ENCODE peak calls at places on chromosomes 13 and 19, in seven cellular contexts. Q is sigmoid colon, T is GM10248, X is ovary, G is GM13977, I is epithelial cell of esophagus, S is neural progenitor cell. F is an unnamed sample.

GRCh38 chr19:45253396-45254027 is 2.4 kb downstream of the MARK4 start:
- DNase-seq in Q (no peak), T (no peak), X (no peak), G (no peak), I (peak), S (no peak), F (no peak)

GRCh38 chr13:30898721-30899188 is 7.3 kb upstream of the MEDAG start:
- DNase-seq in Q (no peak), T (no peak), X (no peak), G (no peak), I (peak), S (no peak), F (no peak)

GRCh38 chr19:47111081-47111589 is 2.4 kb downstream of the ZC3H4 start:
- DNase-seq in Q (peak), T (no peak), X (peak), G (no peak), I (no peak), S (peak), F (no peak)

GRCh38 chr13:95678967-95679366 is 2.0 kb downstream of the DNAJC3 start:
- DNase-seq in Q (no peak), T (no peak), X (no peak), G (no peak), I (no peak), S (no peak), F (no peak)

GRCh38 chr13:112756081-112756480 is 66.2 kb downstream of the ATP11A start:
- DNase-seq in Q (peak), T (no peak), X (no peak), G (no peak), I (no peak), S (no peak), F (no peak)

GRCh38 chr13:43229506-43229905 is 206.1 kb downstream of the DNAJC15 start:
- DNase-seq in Q (no peak), T (no peak), X (no peak), G (no peak), I (peak), S (no peak), F (no peak)

GRCh38 chr19:16951529-16951928 is 62.7 kb downstream of the F2RL3 start:
- DNase-seq in Q (no peak), T (peak), X (no peak), G (no peak), I (peak), S (no peak), F (no peak)

GRCh38 chr19:47992070-47992469 is at the start of gene BSPH1:
- DNase-seq in Q (no peak), T (no peak), X (no peak), G (no peak), I (no peak), S (no peak), F (no peak)

GRCh38 chr13:43057653-43058317 is 34.4 kb downstream of the DNAJC15 start:
- DNase-seq in Q (no peak), T (no peak), X (no peak), G (no peak), I (peak), S (peak), F (peak)

GRCh38 chr13:23621316-23621645 is 51.1 kb downstream of the TNFRSF19 start:
- DNase-seq in Q (no peak), T (no peak), X (no peak), G (no peak), I (peak), S (no peak), F (no peak)

GRCh38 chr19:368624-369020 is 24.0 kb upstream of the MIER2 start:
- DNase-seq in Q (no peak), T (no peak), X (no peak), G (no peak), I (no peak), S (no peak), F (no peak)

GRCh38 chr13:94433055-94433947 is 46.2 kb downstream of the DCT start:
- DNase-seq in Q (no peak), T (peak), X (no peak), G (peak), I (peak), S (peak), F (no peak)

GRCh38 chr13:106145997-106146864 is 389.2 kb downstream of the EFNB2 start:
- DNase-seq in Q (no peak), T (no peak), X (no peak), G (no peak), I (peak), S (no peak), F (no peak)

GRCh38 chr19:7006305-7006704 is 14.9 kb downstream of the MBD3L2B start:
- DNase-seq in Q (no peak), T (no peak), X (no peak), G (no peak), I (no peak), S (no peak), F (no peak)

GRCh38 chr19:40419066-40419612 is 6.0 kb upstream of the PRX start:
- DNase-seq in Q (no peak), T (no peak), X (no peak), G (no peak), I (no peak), S (no peak), F (no peak)

GRCh38 chr19:32373614-32374295 is 28.3 kb downstream of the ZNF507 start:
- DNase-seq in Q (no peak), T (no peak), X (no peak), G (no peak), I (peak), S (no peak), F (peak)

GRCh38 chr19:15464394-15465385 is at the start of gene RASAL3:
- DNase-seq in Q (no peak), T (peak), X (no peak), G (peak), I (no peak), S (no peak), F (no peak)

GRCh38 chr19:4581381-4582111 is 22.1 kb upstream of the SEMA6B start:
- DNase-seq in Q (no peak), T (no peak), X (no peak), G (peak), I (peak), S (peak), F (no peak)

GRCh38 chr13:99313473-99313872 is 6.3 kb upstream of the GPR183 start:
- DNase-seq in Q (no peak), T (no peak), X (no peak), G (no peak), I (no peak), S (peak), F (no peak)

GRCh38 chr19:16886305-16886880 is 2.4 kb upstream of the F2RL3 start:
- DNase-seq in Q (peak), T (no peak), X (peak), G (no peak), I (peak), S (no peak), F (no peak)

GRCh38 chr13:97468331-97468730 is 34.4 kb downstream of the RAP2A start:
- DNase-seq in Q (no peak), T (no peak), X (no peak), G (no peak), I (no peak), S (no peak), F (no peak)

GRCh38 chr13:52001120-52001731 is 10.0 kb downstream of the ATP7B start:
- DNase-seq in Q (no peak), T (peak), X (no peak), G (peak), I (peak), S (peak), F (peak)

GRCh38 chr19:23415561-23416191 is 20.4 kb upstream of the ZNF91 start:
- DNase-seq in Q (no peak), T (no peak), X (no peak), G (no peak), I (peak), S (peak), F (no peak)

GRCh38 chr13:20993661-20994440 is 67.5 kb downstream of the LATS2 start:
- DNase-seq in Q (no peak), T (no peak), X (no peak), G (no peak), I (peak), S (no peak), F (peak)

GRCh38 chr19:33794578-33795369 is 1.9 kb upstream of the KCTD15 start:
- DNase-seq in Q (no peak), T (no peak), X (peak), G (no peak), I (no peak), S (peak), F (no peak)

GRCh38 chr13:21583496-21583895 is 20.5 kb downstream of the MICU2 start:
- DNase-seq in Q (no peak), T (no peak), X (no peak), G (no peak), I (no peak), S (peak), F (peak)

GRCh38 chr19:20078696-20079095 is 896 bp downstream of the ZNF90 start:
- DNase-seq in Q (peak), T (peak), X (peak), G (no peak), I (peak), S (peak), F (no peak)

GRCh38 chr19:17996826-17997316 is 11.1 kb upstream of the ARRDC2 start:
- DNase-seq in Q (peak), T (peak), X (peak), G (peak), I (peak), S (peak), F (no peak)

GRCh38 chr19:16702123-16702522 is 17.5 kb upstream of the NWD1 start:
- DNase-seq in Q (peak), T (no peak), X (no peak), G (no peak), I (peak), S (no peak), F (no peak)

GRCh38 chr19:12838893-12839656 is 760 bp downstream of the MAST1 start:
- DNase-seq in Q (no peak), T (no peak), X (no peak), G (no peak), I (no peak), S (peak), F (no peak)

GRCh38 chr19:1133471-1133929 is 29.7 kb downstream of the GPX4 start:
- DNase-seq in Q (no peak), T (peak), X (peak), G (peak), I (peak), S (no peak), F (no peak)

GRCh38 chr13:59997976-59998375 is 165.8 kb downstream of the DIAPH3 start:
- DNase-seq in Q (no peak), T (no peak), X (no peak), G (no peak), I (no peak), S (no peak), F (no peak)

GRCh38 chr13:38730332-38730731 is 43.5 kb downstream of the FREM2 start:
- DNase-seq in Q (no peak), T (no peak), X (no peak), G (no peak), I (no peak), S (peak), F (no peak)

DNA sequence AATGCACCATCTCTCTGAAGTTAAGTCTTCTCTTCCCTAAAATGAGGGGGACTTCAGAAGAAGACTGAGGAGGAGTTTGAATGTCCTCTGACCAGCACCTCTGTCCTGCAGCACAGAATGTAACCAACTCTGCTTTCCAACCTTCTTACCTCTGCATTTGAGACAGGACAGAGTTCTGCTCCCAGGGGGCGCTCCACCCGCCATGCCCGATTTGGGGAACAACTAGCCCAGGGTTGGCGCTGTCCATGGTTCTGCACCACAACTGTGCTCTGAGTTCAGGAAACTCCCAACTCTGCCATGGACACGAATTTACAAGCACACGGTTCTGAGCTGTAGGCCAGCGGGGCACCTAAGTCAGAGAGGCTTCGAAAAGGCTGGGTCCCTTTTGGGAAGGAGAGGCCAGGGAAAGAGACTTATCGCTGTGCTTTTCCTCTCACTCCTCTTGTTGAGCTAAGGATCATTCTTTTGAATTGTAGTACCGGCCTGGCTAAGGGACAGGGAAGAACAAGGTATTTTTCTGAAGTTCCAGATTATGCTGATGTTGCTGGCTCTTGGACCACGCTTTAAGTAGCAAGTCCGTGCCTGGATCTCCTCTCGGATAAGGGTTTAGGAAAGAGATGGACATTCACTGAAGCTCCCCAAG is 22.2 kb downstream of the SIGLEC5 start:
- DNase-seq in Q (no peak), T (peak), X (peak), G (no peak), I (peak), S (peak), F (peak)
- TF ChIP-seq CTCF in Q (no peak), T (peak), X (peak), G (peak), I (peak), S (peak), F (peak)

GRCh38 chr19:50269653-50270052 is 59.5 kb downstream of the KCNC3 start:
- DNase-seq in Q (no peak), T (no peak), X (no peak), G (no peak), I (no peak), S (no peak), F (no peak)
- TF ChIP-seq CTCF in Q (no peak), T (no peak), X (no peak), G (no peak), I (no peak), S (no peak), F (no peak)

GRCh38 chr13:36480726-36481485 is 48.6 kb downstream of the CCNA1 start:
- DNase-seq in Q (no peak), T (no peak), X (no peak), G (no peak), I (no peak), S (no peak), F (no peak)

GRCh38 chr13:36476661-36477060 is 44.4 kb downstream of the CCNA1 start:
- DNase-seq in Q (no peak), T (no peak), X (no peak), G (no peak), I (no peak), S (no peak), F (no peak)

DNA sequence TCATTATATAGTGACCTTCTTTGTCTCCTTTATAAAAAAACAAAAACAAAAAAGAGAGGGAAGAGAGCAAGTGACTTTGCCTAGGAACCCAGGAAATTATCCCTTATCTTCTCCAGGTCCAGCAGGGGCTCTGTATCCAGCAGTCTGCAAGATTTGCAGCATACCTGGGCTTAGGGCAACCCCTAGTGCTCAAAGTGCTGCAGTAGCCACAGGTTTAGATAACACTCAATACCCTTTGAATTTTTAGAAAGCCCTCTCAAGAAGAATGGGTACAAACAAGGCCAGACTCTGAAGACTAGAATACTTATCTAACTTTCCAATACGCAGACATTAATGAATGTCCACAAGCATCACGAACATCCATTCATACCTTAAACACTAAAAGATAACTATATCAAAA is 43.2 kb downstream of the CCNA1 start:
- DNase-seq in Q (no peak), T (no peak), X (no peak), G (no peak), I (peak), S (peak), F (peak)
- TF ChIP-seq CTCF in Q (no peak), T (no peak), X (no peak), G (no peak), I (peak), S (peak), F (no peak)

GRCh38 chr13:102940770-102941169 is 94.9 kb downstream of the ERCC5 start:
- DNase-seq in Q (no peak), T (no peak), X (no peak), G (no peak), I (no peak), S (no peak), F (no peak)

GRCh38 chr13:102945324-102945815 is 99.5 kb downstream of the ERCC5 start:
- DNase-seq in Q (no peak), T (no peak), X (no peak), G (no peak), I (no peak), S (no peak), F (no peak)

GRCh38 chr13:102935896-102936321 is 90.1 kb downstream of the ERCC5 start:
- DNase-seq in Q (no peak), T (no peak), X (no peak), G (no peak), I (no peak), S (peak), F (no peak)

GRCh38 chr13:102944821-102945220 is 99.0 kb downstream of the ERCC5 start:
- DNase-seq in Q (no peak), T (no peak), X (no peak), G (no peak), I (no peak), S (no peak), F (no peak)

DNA sequence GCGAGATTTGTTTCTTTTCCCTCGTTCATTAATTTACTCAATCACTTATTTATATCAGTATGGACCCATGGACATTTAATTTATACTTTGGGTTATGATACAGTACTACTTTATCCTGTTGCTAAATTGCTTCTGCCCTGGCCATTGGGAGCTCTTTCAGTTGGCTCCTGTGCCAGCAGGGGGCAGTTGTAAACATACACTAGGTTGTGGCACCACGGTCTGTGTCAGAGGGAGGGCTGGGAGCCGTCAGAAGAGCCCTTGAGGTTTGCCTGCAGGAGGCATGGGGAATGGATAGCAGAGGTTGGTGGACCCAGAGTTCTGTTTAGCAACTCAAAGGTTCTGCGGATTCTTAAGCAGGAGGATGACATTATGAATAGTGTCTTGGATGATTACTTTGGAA is 94.3 kb downstream of the ERCC5 start:
- DNase-seq in Q (no peak), T (no peak), X (no peak), G (no peak), I (no peak), S (no peak), F (no peak)
- TF ChIP-seq CTCF in Q (no peak), T (no peak), X (no peak), G (no peak), I (no peak), S (peak), F (no peak)

DNA sequence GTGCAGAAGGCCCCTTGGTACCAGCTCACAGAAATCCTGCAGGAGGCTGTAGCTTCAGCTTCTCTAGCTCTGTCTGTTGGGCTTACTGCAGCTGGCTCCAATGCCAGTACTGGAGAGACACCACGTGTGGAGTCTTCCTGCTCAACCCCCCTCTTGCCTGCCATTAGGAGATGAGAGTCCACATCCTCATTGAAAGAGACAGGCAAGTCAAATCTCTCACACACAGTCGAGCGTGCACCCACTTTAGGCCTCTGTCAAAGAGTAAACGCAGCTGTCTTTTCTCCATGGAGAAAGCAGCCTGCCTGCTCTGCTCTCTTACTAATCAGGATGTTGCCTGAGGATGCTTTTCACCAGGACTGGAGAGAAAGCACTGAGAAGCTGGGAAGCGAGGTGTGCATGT is 523.0 kb upstream of the NBEA start:
- DNase-seq in Q (no peak), T (no peak), X (no peak), G (no peak), I (no peak), S (no peak), F (no peak)
- TF ChIP-seq CTCF in Q (no peak), T (no peak), X (no peak), G (no peak), I (no peak), S (no peak), F (no peak)

GRCh38 chr19:2837430-2837829 is 3.8 kb upstream of the ZNF555 start:
- DNase-seq in Q (no peak), T (no peak), X (no peak), G (no peak), I (no peak), S (no peak), F (no peak)

GRCh38 chr19:2845107-2845506 is 3.8 kb downstream of the ZNF555 start:
- DNase-seq in Q (no peak), T (no peak), X (no peak), G (no peak), I (no peak), S (no peak), F (no peak)

GRCh38 chr19:2841858-2842574 is 741 bp downstream of the ZNF555 start:
- DNase-seq in Q (no peak), T (peak), X (peak), G (peak), I (no peak), S (peak), F (no peak)

GRCh38 chr19:2846180-2846935 is 5.1 kb downstream of the ZNF555 start:
- DNase-seq in Q (no peak), T (no peak), X (no peak), G (no peak), I (no peak), S (no peak), F (no peak)

GRCh38 chr19:2840794-2841790 is at the start of gene ZNF555:
- DNase-seq in Q (peak), T (peak), X (peak), G (peak), I (peak), S (peak), F (peak)
- TF ChIP-seq CTCF in Q (peak), T (peak), X (peak), G (peak), I (peak), S (peak), F (peak)

GRCh38 chr19:42560731-42561130 is 32.5 kb upstream of the CEACAM1 start:
- DNase-seq in Q (no peak), T (no peak), X (no peak), G (no peak), I (no peak), S (no peak), F (no peak)
- TF ChIP-seq CTCF in Q (no peak), T (no peak), X (no peak), G (no peak), I (no peak), S (no peak), F (no peak)

F was measured in astrocyte of the cerebellum.